ENCODE peak calls at places on chromosomes 1 and 21, in eight cellular contexts. J is heart left ventricle, V is sigmoid colon, S is IMR-90, T is OCI-LY7, C is SJSA1, W is upper lobe of left lung, P is heart right ventricle. M is an unnamed sample.

GRCh38 chr1:33149453-33150190 is 32.2 kb downstream of the TRIM62 start:
- DNase-seq in V (no peak), J (no peak), S (no peak), T (no peak), W (peak; percentile 75), C (no peak), P (no peak), M (no peak)

GRCh38 chr1:17919525-17920439 is 164.6 kb downstream of the ACTL8 start:
- DNase-seq in J (no peak), P (no peak), W (no peak), S (peak; percentile 55), C (no peak), V (no peak), T (peak; percentile 23), M (peak; percentile 20)

GRCh38 chr1:163999131-163999530 is 559.9 kb upstream of the PBX1 start:
- DNase-seq in S (no peak), W (no peak), V (no peak), T (no peak), C (no peak), P (no peak), J (no peak), M (no peak)

GRCh38 chr21:41207401-41208388 is 39.7 kb downstream of the BACE2 start:
- DNase-seq in V (peak; percentile 89), W (no peak), C (no peak), P (peak; percentile 69), S (peak; percentile 86), T (no peak), J (peak; percentile 66), M (no peak)

GRCh38 chr1:198203434-198203833 is 46.6 kb downstream of the NEK7 start:
- DNase-seq in W (no peak), S (peak; percentile 61), V (no peak), P (no peak), C (no peak), J (no peak), T (no peak), M (no peak)

GRCh38 chr1:119038363-119038762 is 50.2 kb upstream of the TBX15 start:
- DNase-seq in J (no peak), S (no peak), V (no peak), W (no peak), C (no peak), P (no peak), T (no peak), M (no peak)

GRCh38 chr1:41122851-41123518 is 101.5 kb upstream of the SLFNL1 start:
- DNase-seq in V (no peak), S (peak; percentile 91), T (peak; percentile 17), C (peak; percentile 45), W (peak; percentile 21), P (no peak), J (no peak), M (peak; percentile 59)

GRCh38 chr21:29585462-29585861 is 286.7 kb downstream of the BACH1 start:
- DNase-seq in J (no peak), S (no peak), P (no peak), W (no peak), T (no peak), C (no peak), V (no peak), M (no peak)

GRCh38 chr1:59776960-59777852 is 37.5 kb upstream of the HOOK1 start:
- DNase-seq in P (no peak), J (no peak), S (peak; percentile 56), C (no peak), T (no peak), W (no peak), V (no peak), M (no peak)

GRCh38 chr1:231186356-231187115 is 24.7 kb downstream of the TRIM67 start:
- DNase-seq in T (no peak), W (no peak), C (no peak), V (no peak), P (no peak), S (no peak), J (no peak), M (no peak)

GRCh38 chr1:1539310-1540014 is 962 bp downstream of the TMEM240 start:
- DNase-seq in C (no peak), T (no peak), S (peak; percentile 47), J (peak; percentile 56), V (peak; percentile 81), W (no peak), P (no peak), M (no peak)

GRCh38 chr1:27605796-27606707 is 2.1 kb upstream of the AHDC1 start:
- DNase-seq in C (peak; percentile 66), W (peak; percentile 52), T (peak; percentile 79), J (peak; percentile 61), V (no peak), S (peak; percentile 63), P (peak; percentile 75), M (peak; percentile 49)

GRCh38 chr1:12191242-12192032 is 24.6 kb downstream of the TNFRSF1B start:
- DNase-seq in J (no peak), S (no peak), T (no peak), V (no peak), P (no peak), W (no peak), C (no peak), M (no peak)

GRCh38 chr1:19728413-19729145 is 63.9 kb downstream of the HTR6 start:
- DNase-seq in T (no peak), W (no peak), V (no peak), P (no peak), C (no peak), S (no peak), J (no peak), M (peak; percentile 39)

GRCh38 chr1:58762806-58763205 is 21.0 kb downstream of the JUN start:
- DNase-seq in C (peak; percentile 59), P (no peak), J (no peak), V (no peak), S (peak; percentile 63), W (no peak), T (no peak), M (peak; percentile 78)

GRCh38 chr1:48602349-48602748 is 130.3 kb upstream of the SPATA6 start:
- DNase-seq in T (no peak), C (no peak), V (no peak), W (no peak), J (no peak), S (no peak), P (no peak), M (no peak)

GRCh38 chr1:5424802-5425201 is 567.4 kb downstream of the NPHP4 start:
- DNase-seq in T (no peak), S (no peak), J (no peak), W (no peak), C (no peak), P (no peak), V (no peak), M (peak; percentile 48)

GRCh38 chr1:159203621-159204020 is 1.1 kb upstream of the ACKR1 start:
- DNase-seq in S (no peak), W (no peak), T (no peak), P (no peak), V (no peak), J (no peak), C (no peak), M (no peak)

GRCh38 chr1:220239213-220239612 is 33.0 kb downstream of the RAB3GAP2 start:
- DNase-seq in C (no peak), W (no peak), T (no peak), S (no peak), V (no peak), P (no peak), J (no peak), M (no peak)

GRCh38 chr1:220233927-220234326 is 38.3 kb downstream of the RAB3GAP2 start:
- DNase-seq in V (no peak), W (no peak), S (no peak), T (no peak), J (no peak), C (no peak), P (no peak), M (no peak)

GRCh38 chr1:220239945-220240344 is 32.3 kb downstream of the RAB3GAP2 start:
- DNase-seq in W (no peak), J (no peak), S (no peak), V (no peak), C (no peak), P (no peak), T (no peak), M (no peak)

GRCh38 chr1:220241072-220241663 is 31.1 kb downstream of the RAB3GAP2 start:
- DNase-seq in P (no peak), S (no peak), T (no peak), C (no peak), V (no peak), J (no peak), W (no peak), M (no peak)

DNA sequence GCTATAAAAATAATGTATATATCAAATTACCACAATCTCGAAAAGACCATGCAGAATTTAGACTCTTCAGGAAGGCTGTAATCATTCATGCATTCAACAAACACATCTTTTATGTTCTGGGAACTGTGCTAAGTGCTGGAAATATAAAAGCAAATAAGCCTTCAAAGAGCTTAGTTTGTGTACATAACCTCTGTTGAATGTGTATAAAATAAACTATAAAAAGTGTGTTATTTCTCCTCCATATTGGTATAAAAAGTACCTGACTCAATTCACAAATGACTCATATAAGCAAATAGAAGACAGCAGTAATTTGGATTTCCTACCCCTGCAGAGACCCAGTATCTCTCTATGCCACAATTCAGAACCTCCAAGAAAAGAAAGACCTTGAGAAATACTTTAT is 36.8 kb downstream of the RAB3GAP2 start:
- DNase-seq in W (no peak), J (no peak), T (no peak), S (peak; percentile 41), P (no peak), V (no peak), C (no peak), M (no peak)
- H3K4me3 ChIP-seq in W (no peak overlapping the region), J (no peak overlapping the region), T (no peak overlapping the region), S (no peak overlapping the region), P (no peak overlapping the region), V (no peak overlapping the region), C (no peak overlapping the region), M (no peak overlapping the region)

DNA sequence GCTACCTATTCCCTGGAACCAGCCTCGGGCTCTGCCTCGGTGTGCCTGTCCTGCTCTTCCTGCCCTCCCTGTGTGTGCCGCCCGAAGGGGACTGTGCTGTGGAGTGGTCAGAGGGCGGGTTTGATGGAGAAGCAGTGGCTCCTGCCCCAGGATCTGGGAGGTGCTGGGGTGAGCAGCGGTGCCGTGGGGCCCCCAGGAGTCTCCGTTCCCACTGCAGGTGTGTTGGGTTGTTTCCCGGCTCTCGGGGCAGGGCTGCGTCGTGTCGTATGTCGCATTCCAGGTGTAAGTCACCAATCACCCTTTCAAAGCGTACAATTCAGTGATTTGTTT is 32.6 kb upstream of the TTC34 start:
- DNase-seq in V (no peak), J (no peak), T (no peak), S (no peak), C (no peak), W (no peak), P (no peak), M (no peak)
- H3K9me3 ChIP-seq in V (no peaks in the 10 kb centered on the region), J (no peaks in the 10 kb centered on the region), T (no peaks in the 10 kb centered on the region), S (peaks cover 59% of the 10 kb centered on the region), C (peaks cover 5% of the 10 kb centered on the region), W (no peaks in the 10 kb centered on the region), P (no peaks in the 10 kb centered on the region), M (no peaks in the 10 kb centered on the region)

GRCh38 chr1:169161512-169162194 is 55.2 kb downstream of the ATP1B1 start:
- DNase-seq in V (peak; percentile 67), S (no peak), W (no peak), J (no peak), C (no peak), T (no peak), P (no peak), M (no peak)
- H3K4me3 ChIP-seq in V (no peak overlapping the region), S (no peak overlapping the region), W (no peak overlapping the region), J (no peak overlapping the region), C (no peak overlapping the region), T (no peak overlapping the region), P (no peak overlapping the region), M (no peak overlapping the region)

DNA sequence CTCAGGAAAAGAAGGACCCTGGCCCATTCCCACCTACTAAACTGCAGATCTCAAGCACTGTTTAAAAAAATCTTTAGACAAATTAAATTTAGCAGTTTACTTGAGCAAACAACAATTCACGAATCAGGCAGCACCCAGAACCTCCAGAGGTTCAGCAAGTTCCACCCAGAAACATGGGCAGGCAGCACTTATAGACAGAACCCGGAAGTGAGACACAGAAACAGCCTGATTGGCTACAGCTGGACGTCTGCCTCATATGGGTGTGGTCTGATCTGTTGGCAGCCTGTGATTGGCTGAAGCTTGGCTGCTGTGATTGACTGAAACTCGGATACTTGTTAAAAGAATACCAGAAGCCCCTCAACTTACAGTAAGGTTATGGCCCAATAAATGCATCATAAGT is 34.7 kb upstream of the COL6A2 start:
- DNase-seq in W (no peak), S (no peak), P (no peak), V (peak; percentile 54), C (no peak), J (no peak), T (peak; percentile 3), M (no peak)
- H3K9me3 ChIP-seq in W (no peaks in the 10 kb centered on the region), S (peaks cover 6% of the 10 kb centered on the region), P (no peaks in the 10 kb centered on the region), V (no peaks in the 10 kb centered on the region), C (peaks cover 14% of the 10 kb centered on the region), J (no peaks in the 10 kb centered on the region), T (peaks cover 11% of the 10 kb centered on the region), M (peaks cover 21% of the 10 kb centered on the region)

M was measured in MG63.